ENCODE peak calls at places on chromosomes 11 and 22, in five cellular contexts. S, I, F, P and E are unnamed samples.

GRCh38 chr22:17205432-17205831 is 13.8 kb downstream of the ADA2 start:
- DNase-seq in S (no peak), I (no peak), F (no peak), P (no peak), E (no peak)

GRCh38 chr22:17946691-17947367 is 77.5 kb downstream of the MICAL3 start:
- DNase-seq in S (peak), P (no peak), F (no peak), I (no peak), E (no peak)

GRCh38 chr11:44003736-44004451 is 43.9 kb upstream of the ACCSL start:
- DNase-seq in S (no peak), I (no peak), F (no peak), P (no peak), E (no peak)

GRCh38 chr11:125591659-125592304 is 870 bp upstream of the STT3A start:
- DNase-seq in P (peak), S (peak), I (peak), F (no peak), E (no peak)

GRCh38 chr11:3229673-3230630 is 2.3 kb downstream of the MRGPRE start:
- DNase-seq in F (no peak), I (no peak), P (no peak), S (peak), E (no peak)

GRCh38 chr11:35014352-35014751 is 97.9 kb downstream of the PDHX start:
- DNase-seq in S (no peak), P (no peak), F (no peak), I (peak), E (no peak)

GRCh38 chr22:49640366-49641095 is 187.1 kb downstream of the BRD1 start:
- DNase-seq in I (no peak), P (no peak), F (no peak), S (no peak), E (no peak)

GRCh38 chr22:40635940-40636379 is 559 bp downstream of the MRTFA start:
- DNase-seq in I (no peak), P (no peak), F (no peak), S (no peak), E (no peak)

GRCh38 chr11:62546244-62546936 is at the start of gene AHNAK:
- DNase-seq in P (peak), F (peak), I (peak), S (peak), E (no peak)

GRCh38 chr11:26649884-26650283 is 72.0 kb downstream of the SLC5A12 start:
- DNase-seq in I (peak), P (peak), S (peak), F (peak), E (peak)

GRCh38 chr22:48488149-48488551 is 1339.5 kb downstream of the BRD1 start:
- DNase-seq in P (no peak), I (no peak), S (peak), F (peak), E (no peak)

GRCh38 chr22:44108076-44108475 is 72.6 kb upstream of the PARVG start:
- DNase-seq in P (no peak), I (no peak), S (no peak), F (no peak), E (no peak)

GRCh38 chr11:65427691-65428577 is 5.3 kb downstream of the NEAT1 start:
- DNase-seq in P (no peak), F (peak), I (peak), S (no peak), E (no peak)

GRCh38 chr22:29216873-29217666 is 11.4 kb downstream of the EMID1 start:
- DNase-seq in P (no peak), F (peak), S (peak), I (peak), E (no peak)

GRCh38 chr11:3001496-3001895 is 9.4 kb upstream of the NAP1L4 start:
- DNase-seq in P (no peak), I (no peak), S (peak), F (no peak), E (no peak)

GRCh38 chr11:65382804-65383368 is 440 bp upstream of the SLC25A45 start:
- DNase-seq in F (no peak), I (no peak), P (no peak), S (peak), E (no peak)

GRCh38 chr22:47417699-47418098 is 655.2 kb downstream of the TBC1D22A start:
- DNase-seq in I (no peak), P (no peak), F (no peak), S (no peak), E (no peak)
- TF ChIP-seq RCOR1 in I (no peak), P (no peak), F (no peak), S (no peak), E (no peak)

GRCh38 chr22:25410849-25411248 is 153.6 kb upstream of the GRK3 start:
- DNase-seq in P (no peak), S (no peak), F (no peak), I (no peak), E (no peak)

GRCh38 chr22:25407859-25408229 is 156.6 kb upstream of the GRK3 start:
- DNase-seq in P (no peak), I (no peak), S (no peak), F (no peak), E (no peak)

GRCh38 chr22:25406510-25407210 is 157.8 kb upstream of the GRK3 start:
- DNase-seq in S (no peak), I (no peak), F (no peak), P (no peak), E (no peak)

GRCh38 chr22:25407226-25407858 is 157.1 kb upstream of the GRK3 start:
- DNase-seq in I (no peak), P (no peak), F (no peak), S (no peak), E (no peak)

DNA sequence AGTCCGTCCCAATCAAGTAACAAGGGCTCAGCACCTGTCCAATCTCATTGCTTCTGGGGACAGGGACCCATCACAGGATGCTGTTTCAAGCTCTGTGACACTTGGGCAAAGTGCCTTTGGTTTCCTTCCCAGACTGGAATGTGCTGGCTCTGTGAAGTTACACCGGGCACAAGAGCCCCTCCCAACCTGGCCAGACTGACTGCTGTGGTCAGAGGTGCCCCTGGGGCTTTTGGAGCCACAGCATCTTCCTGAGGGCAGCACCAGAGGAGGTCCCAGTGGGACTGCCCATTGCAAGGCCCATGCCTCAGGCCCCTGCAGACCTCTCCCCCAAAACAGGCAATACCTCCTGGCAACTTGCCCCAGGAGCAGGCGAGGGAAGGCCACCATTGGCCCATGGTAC is 155.2 kb upstream of the GRK3 start:
- DNase-seq in F (no peak), S (no peak), I (no peak), P (no peak), E (no peak)
- TF ChIP-seq RCOR1 in F (no peak), S (no peak), I (no peak), P (no peak), E (no peak)

DNA sequence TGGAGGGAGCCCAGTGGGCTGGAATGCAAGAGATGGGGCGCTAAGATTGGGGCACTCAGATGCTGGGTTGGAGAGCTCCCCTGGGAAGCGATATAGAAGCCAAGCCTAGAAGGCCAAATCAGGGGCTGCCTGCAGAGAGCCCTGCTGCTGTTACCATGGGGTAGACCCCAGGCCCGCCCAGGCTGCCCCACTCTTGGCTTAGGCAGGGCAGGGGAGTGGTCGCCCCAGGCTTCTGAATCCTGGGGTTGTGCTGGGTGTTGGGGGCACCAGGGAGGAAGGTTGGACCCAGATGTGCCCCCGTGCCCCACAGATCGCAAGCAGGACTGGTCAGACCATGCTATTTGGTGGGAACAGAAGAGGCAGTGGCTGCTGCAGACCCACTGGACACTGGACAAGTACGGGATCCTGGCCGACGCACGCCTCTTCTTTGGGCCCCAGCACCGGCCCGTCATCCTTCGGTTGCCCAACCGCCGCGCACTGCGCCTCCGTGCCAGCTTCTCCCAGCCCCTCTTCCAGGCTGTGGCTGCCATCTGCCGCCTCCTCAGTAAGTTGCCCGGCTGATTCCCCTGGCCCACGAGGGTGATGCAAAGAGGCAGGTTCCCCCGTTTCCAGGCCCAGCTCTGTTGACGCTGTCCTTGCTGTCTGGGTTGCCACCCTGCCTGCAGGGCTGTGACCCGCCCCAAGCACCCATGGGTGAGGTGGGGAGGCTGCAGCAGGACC is 3.9 kb downstream of the FERMT3 start:
- DNase-seq in S (peak), P (no peak), F (no peak), I (no peak), E (no peak)
- TF ChIP-seq RCOR1 in S (no peak), P (no peak), F (no peak), I (no peak), E (no peak)

GRCh38 chr11:99773646-99774045 is 752.9 kb downstream of the CNTN5 start:
- DNase-seq in S (no peak), F (peak), P (no peak), I (peak), E (no peak)
- TF ChIP-seq RCOR1 in S (no peak), F (no peak), P (no peak), I (no peak), E (no peak)